ENCODE peak calls at places on chromosome 5, in seven cellular contexts. E, X, Y, F, T, M and D are unnamed samples.

GRCh38 chr5:89435347-89435746 is 552.4 kb upstream of the MEF2C start:
- DNase-seq in E (no peak), F (no peak), X (no peak), T (no peak), Y (no peak), M (no peak), D (no peak)

GRCh38 chr5:77986261-77986660 is 210.1 kb upstream of the TBCA start:
- DNase-seq in X (no peak), M (no peak), F (no peak), E (no peak), T (no peak), Y (no peak), D (no peak)

GRCh38 chr5:30414078-30414477 is 779.4 kb upstream of the CDH6 start:
- DNase-seq in M (no peak), X (no peak), E (no peak), F (no peak), Y (no peak), T (no peak), D (no peak)

GRCh38 chr5:160399402-160400353 is at the start of gene FAM200C:
- DNase-seq in E (no peak), F (peak; percentile 94), Y (peak; percentile 79), M (peak; percentile 86), T (peak; percentile 93), X (peak; percentile 31), D (peak; percentile 71)

GRCh38 chr5:138754699-138755057 is 1.5 kb downstream of the CTNNA1 start:
- DNase-seq in T (no peak), X (no peak), E (no peak), Y (no peak), M (no peak), F (no peak), D (no peak)

GRCh38 chr5:135478938-135479337 is 26.8 kb upstream of the TIFAB start:
- DNase-seq in E (no peak), T (no peak), Y (no peak), F (no peak), M (no peak), X (no peak), D (no peak)

GRCh38 chr5:7325975-7326911 is 69.7 kb upstream of the ADCY2 start:
- DNase-seq in F (peak; percentile 88), T (no peak), X (no peak), Y (no peak), M (no peak), E (no peak), D (no peak)

GRCh38 chr5:179765400-179765799 is 28.4 kb upstream of the LTC4S start:
- DNase-seq in Y (no peak), T (no peak), E (peak; percentile 61), M (no peak), X (no peak), F (peak; percentile 93), D (no peak)

GRCh38 chr5:133848306-133848924 is 120.0 kb downstream of the C5orf15 start:
- DNase-seq in F (no peak), T (no peak), Y (no peak), M (no peak), E (no peak), X (no peak), D (no peak)